ENCODE peak calls at places on chromosome 22, in six cellular contexts. K is NCI-H1417; B is stimulated activated CD4-positive, alpha-beta T cell treated with anti-CD3 and anti-CD28 coated beads, Interleukin-12 subunit alpha, Interleukin-12 subunit beta, amount 100 ng/mL, for 48 hours; C is fibroblast of lung; N is AG10803; J is left cardiac atrium. Y is an unnamed sample.

GRCh38 chr22:35506259-35506570 is 34.4 kb upstream of the RASD2 start:
- DNase-seq in J (no peak), C (no peak), N (peak), B (no peak), K (no peak), Y (no peak)

GRCh38 chr22:43423046-43423445 is 11.2 kb downstream of the MPPED1 start:
- DNase-seq in J (no peak), K (no peak), N (no peak), C (no peak), B (no peak), Y (no peak)

GRCh38 chr22:35480627-35481565 is 59.7 kb upstream of the RASD2 start:
- DNase-seq in C (no peak), B (no peak), N (peak), K (no peak), J (no peak), Y (no peak)

GRCh38 chr22:49487950-49488349 is 339.7 kb downstream of the BRD1 start:
- DNase-seq in C (no peak), K (no peak), B (no peak), N (no peak), J (no peak), Y (no peak)

GRCh38 chr22:43301866-43302265 is 41.3 kb downstream of the SCUBE1 start:
- DNase-seq in B (no peak), K (no peak), N (no peak), J (no peak), C (no peak), Y (no peak)

GRCh38 chr22:50009251-50009650 is 3.3 kb downstream of the IL17REL start:
- DNase-seq in K (no peak), C (no peak), N (no peak), J (no peak), B (no peak), Y (no peak)

GRCh38 chr22:19892249-19892879 is 37.7 kb upstream of the GNB1L start:
- DNase-seq in C (peak), J (no peak), N (no peak), B (peak), K (peak), Y (no peak)

GRCh38 chr22:30238661-30239420 is 7.7 kb downstream of the LIF start:
- DNase-seq in N (no peak), B (no peak), K (no peak), J (peak), C (peak), Y (no peak)

GRCh38 chr22:27650985-27651384 is 150.6 kb downstream of the MN1 start:
- DNase-seq in N (no peak), C (no peak), J (no peak), B (no peak), K (no peak), Y (no peak)

GRCh38 chr22:43393845-43394474 is 17.9 kb upstream of the MPPED1 start:
- DNase-seq in C (no peak), J (no peak), K (no peak), B (no peak), N (no peak), Y (no peak)